ENCODE peak calls at places on chromosome 11, in four cellular contexts. F, K, A and S are unnamed samples.

GRCh38 chr11:13868710-13869403 is 93.7 kb upstream of the SPON1 start:
- DNase-seq in F (no peak), K (no peak), A (no peak), S (no peak)

GRCh38 chr11:107916671-107917241 is 11.5 kb upstream of the RAB39A start:
- DNase-seq in F (no peak), K (peak; percentile 40), A (no peak), S (peak; percentile 8)

GRCh38 chr11:36500315-36500721 is 9.8 kb downstream of the TRAF6 start:
- DNase-seq in F (no peak), K (no peak), A (peak; percentile 51), S (peak; percentile 95)

GRCh38 chr11:43316451-43316850 is 4.7 kb downstream of the API5 start:
- DNase-seq in F (no peak), K (no peak), A (no peak), S (no peak)

GRCh38 chr11:15418887-15419286 is 304.2 kb downstream of the INSC start:
- DNase-seq in F (no peak), K (no peak), A (no peak), S (no peak)

GRCh38 chr11:19938051-19938856 is 222.0 kb downstream of the DBX1 start:
- DNase-seq in F (peak; percentile 77), K (peak; percentile 42), A (no peak), S (peak; percentile 55)

GRCh38 chr11:10309163-10310093 is 4.6 kb downstream of the ADM start:
- DNase-seq in F (no peak), K (no peak), A (peak; percentile 80), S (peak; percentile 83)

GRCh38 chr11:24705474-24705873 is 208.6 kb downstream of the LUZP2 start:
- DNase-seq in F (no peak), K (no peak), A (no peak), S (no peak)

GRCh38 chr11:31987118-31988005 is 103.5 kb upstream of the RCN1 start:
- DNase-seq in F (peak; percentile 44), K (no peak), A (no peak), S (no peak)

GRCh38 chr11:115170133-115170815 is 333.9 kb downstream of the CADM1 start:
- DNase-seq in F (peak; percentile 47), K (peak; percentile 56), A (no peak), S (peak; percentile 49)

DNA sequence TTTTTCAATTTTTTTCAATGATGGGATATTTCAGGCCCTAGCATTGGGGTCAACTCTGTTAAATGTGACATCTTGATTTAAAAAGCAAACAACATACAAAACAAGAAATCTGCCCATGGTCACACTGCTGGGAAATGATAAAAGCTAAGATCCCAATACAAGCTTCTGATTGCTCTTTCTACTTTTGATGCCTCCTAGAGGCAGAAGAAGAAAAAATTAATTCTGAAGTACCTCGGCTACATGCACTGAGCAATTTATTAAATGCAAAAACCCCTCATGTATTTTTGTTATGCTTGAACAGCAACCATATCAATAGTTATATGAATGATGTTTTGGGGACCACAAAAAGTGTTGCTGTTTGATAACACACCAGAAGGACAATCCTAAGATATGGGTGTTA is 342.1 kb upstream of the NARS2 start:
- DNase-seq in F (no peak), K (no peak), A (no peak), S (no peak)
- TF ChIP-seq CTCF in F (peak; percentile 26), K (peak; percentile 35), A (peak; percentile 17), S (no peak)

GRCh38 chr11:12725047-12725862 is 51.0 kb downstream of the TEAD1 start:
- DNase-seq in F (no peak), K (no peak), A (no peak), S (peak; percentile 16)

GRCh38 chr11:12724301-12725046 is 50.3 kb downstream of the TEAD1 start:
- DNase-seq in F (peak; percentile 48), K (no peak), A (peak; percentile 88), S (peak; percentile 96)

GRCh38 chr11:12725863-12726666 is 51.8 kb downstream of the TEAD1 start:
- DNase-seq in F (no peak), K (no peak), A (peak; percentile 78), S (peak; percentile 90)

GRCh38 chr11:12721816-12722604 is 47.8 kb downstream of the TEAD1 start:
- DNase-seq in F (no peak), K (no peak), A (no peak), S (no peak)

DNA sequence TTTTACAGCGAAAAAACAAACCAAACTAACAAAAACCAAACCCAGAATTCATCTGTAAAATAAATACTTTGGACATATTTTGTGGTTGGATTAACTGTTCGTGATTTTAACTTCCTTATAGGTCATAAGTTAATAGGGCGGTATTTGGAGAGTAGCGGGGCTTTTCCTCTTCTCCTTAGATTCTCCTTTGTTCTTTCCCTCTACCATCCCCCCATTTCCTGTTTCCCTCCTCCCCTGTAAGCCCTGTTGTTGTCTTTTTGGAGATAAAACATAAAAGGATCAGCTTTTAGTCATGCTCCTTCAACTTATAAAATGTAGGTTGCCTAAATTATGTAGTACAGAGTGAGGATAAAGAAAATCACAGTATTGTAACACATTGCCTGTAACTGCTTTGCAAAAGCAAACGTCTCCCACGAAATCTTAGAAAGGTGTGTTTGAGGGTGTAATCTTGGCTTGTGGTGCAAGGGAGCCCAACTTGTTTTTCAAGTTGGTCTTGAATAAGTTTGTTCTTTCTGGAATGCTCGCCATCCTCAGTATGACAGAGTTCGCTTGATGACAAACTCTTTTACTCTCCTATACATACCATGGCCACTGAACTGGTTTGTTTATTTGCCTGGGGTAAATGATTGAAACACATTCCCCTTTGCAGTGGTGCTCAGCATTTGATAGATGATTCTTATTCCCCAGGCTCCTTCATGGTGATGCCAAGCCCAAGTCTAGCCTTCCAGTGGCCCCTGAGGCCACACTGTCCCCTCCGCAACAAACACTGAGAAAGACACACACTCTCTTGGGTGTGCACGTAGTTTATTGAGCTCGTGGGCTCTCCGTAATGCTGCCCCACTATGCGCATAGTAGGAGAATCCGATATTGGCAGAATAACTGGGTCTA is 49.4 kb downstream of the TEAD1 start:
- DNase-seq in F (no peak), K (no peak), A (peak; percentile 97), S (peak; percentile 41)
- H4K20me1 ChIP-seq in F (peaks cover 70% of the 10 kb centered on the region), K (no peaks in the 10 kb centered on the region), A (no peaks in the 10 kb centered on the region), S (peaks cover 5% of the 10 kb centered on the region)

GRCh38 chr11:122348658-122349451 is 232.8 kb upstream of the BLID start:
- DNase-seq in F (no peak), K (no peak), A (no peak), S (no peak)
- H3K27ac ChIP-seq in F (no peak overlapping the region), K (no peak overlapping the region), A (no peak overlapping the region), S (no peak overlapping the region)

GRCh38 chr11:131392528-131393255 is 22.3 kb downstream of the NTM start:
- DNase-seq in F (no peak), K (peak; percentile 16), A (no peak), S (no peak)
- TF ChIP-seq CTCF in F (no peak), K (peak; percentile 51), A (no peak), S (no peak)

DNA sequence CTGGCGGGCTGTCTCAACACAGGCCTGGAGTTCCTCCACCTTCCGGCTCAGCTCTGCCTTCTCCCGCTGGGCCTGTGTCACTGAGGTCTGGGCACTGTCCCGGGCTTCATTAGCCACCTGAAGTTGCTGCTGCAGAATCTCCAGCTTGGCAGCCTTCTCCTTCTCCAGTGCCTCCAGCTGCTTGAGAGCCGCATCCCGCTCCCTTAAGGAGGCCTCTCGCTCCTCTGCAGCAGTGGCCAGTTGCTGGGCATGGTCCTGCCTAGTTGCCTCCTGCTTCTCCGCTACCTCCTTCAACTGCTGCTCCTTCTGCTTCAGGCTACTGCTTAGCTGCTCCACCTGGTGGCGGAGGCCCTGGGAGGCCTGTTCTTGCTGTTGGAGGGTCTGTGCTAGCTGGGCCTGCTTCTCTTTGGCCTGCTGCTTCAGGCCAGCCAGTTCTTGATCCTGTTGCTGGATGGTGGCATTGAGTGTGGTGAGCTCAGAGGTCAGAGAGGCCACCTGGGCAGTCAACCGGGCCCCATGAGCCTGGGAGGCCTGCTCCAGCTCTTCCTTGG is 16.9 kb downstream of the IL18BP start:
- DNase-seq in F (no peak), K (peak; percentile 32), A (no peak), S (peak; percentile 19)
- H4K20me1 ChIP-seq in F (peaks cover 28% of the 10 kb centered on the region), K (no peaks in the 10 kb centered on the region), A (peaks cover 28% of the 10 kb centered on the region), S (no peaks in the 10 kb centered on the region)

GRCh38 chr11:86066606-86067229 is 2.2 kb downstream of the PICALM start:
- DNase-seq in F (no peak), K (no peak), A (no peak), S (no peak)

GRCh38 chr11:86067230-86068137 is 1.4 kb downstream of the PICALM start:
- DNase-seq in F (no peak), K (peak; percentile 28), A (peak; percentile 65), S (no peak)

GRCh38 chr11:86064236-86064803 is 4.6 kb downstream of the PICALM start:
- DNase-seq in F (no peak), K (no peak), A (peak; percentile 44), S (peak; percentile 49)

GRCh38 chr11:86068138-86068861 is 584 bp downstream of the PICALM start:
- DNase-seq in F (peak; percentile 42), K (peak; percentile 66), A (no peak), S (no peak)

GRCh38 chr11:86066033-86066432 is 2.9 kb downstream of the PICALM start:
- DNase-seq in F (no peak), K (no peak), A (no peak), S (no peak)
- H3K27ac ChIP-seq in F (peak overlapping the region; percentile 25), K (no peak overlapping the region), A (peak overlapping the region; percentile 99), S (peak overlapping the region; percentile 94)